ENCODE peak calls at places on chromosomes 4 and X, in ten cellular contexts. One of them, this sample, is unnamed.

GRCh38 chr4:53713296-53713695 is 122.0 kb upstream of the LNX1 start:
- DNase-seq in stomach: no peak
- DNase-seq in aorta: no peak
- DNase-seq in K562: no peak
- DNase-seq in osteoblast: peak; percentile 1
- DNase-seq in fibroblast of lung: no peak
- DNase-seq in IMR-90: no peak
- DNase-seq in PC-3: no peak
- DNase-seq in A549: no peak
- DNase-seq in left lung: no peak
- DNase-seq in this sample: peak; percentile 60

GRCh38 chr4:152454398-152455011 is 81.4 kb downstream of the FBXW7 start:
- DNase-seq in stomach: no peak
- DNase-seq in aorta: no peak
- DNase-seq in K562: no peak
- DNase-seq in osteoblast: peak; percentile 36
- DNase-seq in fibroblast of lung: peak; percentile 19
- DNase-seq in IMR-90: peak; percentile 46
- DNase-seq in PC-3: peak; percentile 53
- DNase-seq in A549: peak; percentile 10
- DNase-seq in left lung: no peak
- DNase-seq in this sample: no peak

GRCh38 chrX:29299689-29300088 is 712.4 kb downstream of the IL1RAPL1 start:
- DNase-seq in stomach: no peak
- DNase-seq in aorta: no peak
- DNase-seq in K562: no peak
- DNase-seq in osteoblast: no peak
- DNase-seq in fibroblast of lung: peak; percentile 49
- DNase-seq in IMR-90: no peak
- DNase-seq in PC-3: peak; percentile 50
- DNase-seq in A549: no peak
- DNase-seq in left lung: no peak
- DNase-seq in this sample: no peak

GRCh38 chr4:152109585-152110509 is 349.0 kb upstream of the GATB start:
- DNase-seq in stomach: no peak
- DNase-seq in aorta: no peak
- DNase-seq in K562: no peak
- DNase-seq in osteoblast: no peak
- DNase-seq in fibroblast of lung: no peak
- DNase-seq in IMR-90: peak; percentile 16
- DNase-seq in PC-3: no peak
- DNase-seq in A549: no peak
- DNase-seq in left lung: no peak
- DNase-seq in this sample: no peak

GRCh38 chrX:36957425-36958328 is 50.5 kb upstream of the FAM47C start:
- DNase-seq in stomach: peak; percentile 44
- DNase-seq in aorta: peak; percentile 70
- DNase-seq in K562: no peak
- DNase-seq in osteoblast: peak; percentile 87
- DNase-seq in fibroblast of lung: peak; percentile 2
- DNase-seq in IMR-90: no peak
- DNase-seq in PC-3: no peak
- DNase-seq in A549: peak; percentile 21
- DNase-seq in left lung: peak; percentile 78
- DNase-seq in this sample: no peak

GRCh38 chr4:6054162-6054922 is 36.1 kb upstream of the C4orf50 start:
- DNase-seq in stomach: no peak
- DNase-seq in aorta: peak; percentile 37
- DNase-seq in K562: no peak
- DNase-seq in osteoblast: peak; percentile 34
- DNase-seq in fibroblast of lung: no peak
- DNase-seq in IMR-90: no peak
- DNase-seq in PC-3: no peak
- DNase-seq in A549: no peak
- DNase-seq in left lung: no peak
- DNase-seq in this sample: no peak

GRCh38 chr4:69214716-69215115 is at the start of gene UGT2B11:
- DNase-seq in stomach: no peak
- DNase-seq in aorta: no peak
- DNase-seq in K562: no peak
- DNase-seq in osteoblast: no peak
- DNase-seq in fibroblast of lung: no peak
- DNase-seq in IMR-90: no peak
- DNase-seq in PC-3: no peak
- DNase-seq in A549: no peak
- DNase-seq in left lung: no peak
- DNase-seq in this sample: no peak

GRCh38 chr4:109302366-109303140 is at the start of gene COL25A1:
- DNase-seq in stomach: peak; percentile 26
- DNase-seq in aorta: peak; percentile 85
- DNase-seq in K562: no peak
- DNase-seq in osteoblast: peak; percentile 85
- DNase-seq in fibroblast of lung: peak; percentile 66
- DNase-seq in IMR-90: peak; percentile 16
- DNase-seq in PC-3: no peak
- DNase-seq in A549: no peak
- DNase-seq in left lung: peak; percentile 77
- DNase-seq in this sample: peak; percentile 24

GRCh38 chrX:10636337-10636736 is 16.0 kb upstream of the MID1 start:
- DNase-seq in stomach: no peak
- DNase-seq in aorta: no peak
- DNase-seq in K562: peak; percentile 7
- DNase-seq in osteoblast: peak; percentile 37
- DNase-seq in fibroblast of lung: peak; percentile 55
- DNase-seq in IMR-90: peak; percentile 68
- DNase-seq in PC-3: peak; percentile 80
- DNase-seq in A549: peak; percentile 71
- DNase-seq in left lung: no peak
- DNase-seq in this sample: peak; percentile 49

DNA sequence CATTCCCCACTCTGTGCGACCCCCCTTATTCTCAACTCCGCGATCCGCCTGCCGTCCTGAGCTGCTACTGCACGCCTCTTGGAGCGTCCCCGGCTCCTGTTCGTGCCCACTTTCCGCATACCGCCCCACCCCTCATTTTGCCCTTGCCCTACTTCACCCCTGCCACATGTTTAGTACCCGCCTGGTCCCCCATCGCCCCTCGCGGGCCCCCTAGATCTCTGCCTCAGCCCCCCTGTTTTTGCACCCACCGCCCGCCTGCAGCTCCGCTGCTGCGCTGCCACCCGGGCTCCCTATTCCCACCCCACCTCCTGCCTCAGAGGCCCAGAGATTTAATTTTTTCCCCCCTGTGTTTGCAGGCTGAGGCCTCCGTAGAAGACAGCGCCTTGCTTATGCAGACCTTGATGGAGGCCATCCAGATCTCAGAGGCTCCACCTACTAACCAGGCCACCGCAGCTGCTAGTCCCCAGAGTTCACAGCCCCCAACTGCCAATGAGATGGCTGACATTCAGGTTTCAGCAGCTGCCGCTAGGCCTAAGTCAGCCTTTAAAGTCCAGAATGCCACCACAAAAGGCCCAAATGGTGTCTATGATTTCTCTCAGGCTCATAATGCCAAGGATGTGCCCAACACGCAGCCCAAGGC is 1.4 kb downstream of the MAGED1 start:
- DNase-seq in stomach: no peak
- DNase-seq in aorta: peak; percentile 74
- DNase-seq in K562: no peak
- DNase-seq in osteoblast: no peak
- DNase-seq in fibroblast of lung: peak; percentile 42
- DNase-seq in IMR-90: peak; percentile 31
- DNase-seq in PC-3: no peak
- DNase-seq in A549: no peak
- DNase-seq in left lung: peak; percentile 24
- DNase-seq in this sample: no peak
- H3K4me3 ChIP-seq in stomach: peak overlapping the region; percentile 56
- H3K4me3 ChIP-seq in aorta: peak overlapping the region; percentile 58
- H3K4me3 ChIP-seq in K562: no peak overlapping the region
- H3K4me3 ChIP-seq in osteoblast: peak overlapping the region; percentile 87
- H3K4me3 ChIP-seq in fibroblast of lung: peak overlapping the region; percentile 75
- H3K4me3 ChIP-seq in IMR-90: peak overlapping the region; percentile 97
- H3K4me3 ChIP-seq in PC-3: peak overlapping the region; percentile 71
- H3K4me3 ChIP-seq in A549: peak overlapping the region; percentile 67
- H3K4me3 ChIP-seq in left lung: peak overlapping the region; percentile 46
- H3K4me3 ChIP-seq in this sample: peak overlapping the region; percentile 79

GRCh38 chr4:4990329-4990728 is 28.9 kb downstream of the CYTL1 start:
- DNase-seq in stomach: no peak
- DNase-seq in aorta: no peak
- DNase-seq in K562: no peak
- DNase-seq in osteoblast: no peak
- DNase-seq in fibroblast of lung: no peak
- DNase-seq in IMR-90: no peak
- DNase-seq in PC-3: no peak
- DNase-seq in A549: no peak
- DNase-seq in left lung: no peak
- DNase-seq in this sample: no peak
- H3K27ac ChIP-seq in stomach: peak overlapping the region; percentile 73
- H3K27ac ChIP-seq in aorta: no peak overlapping the region
- H3K27ac ChIP-seq in K562: no peak overlapping the region
- H3K27ac ChIP-seq in osteoblast: peak overlapping the region; percentile 63
- H3K27ac ChIP-seq in fibroblast of lung: no peak overlapping the region
- H3K27ac ChIP-seq in IMR-90: no peak overlapping the region
- H3K27ac ChIP-seq in PC-3: peak overlapping the region; percentile 52
- H3K27ac ChIP-seq in A549: peak overlapping the region; percentile 83
- H3K27ac ChIP-seq in left lung: no peak overlapping the region
- H3K27ac ChIP-seq in this sample: no peak overlapping the region

DNA sequence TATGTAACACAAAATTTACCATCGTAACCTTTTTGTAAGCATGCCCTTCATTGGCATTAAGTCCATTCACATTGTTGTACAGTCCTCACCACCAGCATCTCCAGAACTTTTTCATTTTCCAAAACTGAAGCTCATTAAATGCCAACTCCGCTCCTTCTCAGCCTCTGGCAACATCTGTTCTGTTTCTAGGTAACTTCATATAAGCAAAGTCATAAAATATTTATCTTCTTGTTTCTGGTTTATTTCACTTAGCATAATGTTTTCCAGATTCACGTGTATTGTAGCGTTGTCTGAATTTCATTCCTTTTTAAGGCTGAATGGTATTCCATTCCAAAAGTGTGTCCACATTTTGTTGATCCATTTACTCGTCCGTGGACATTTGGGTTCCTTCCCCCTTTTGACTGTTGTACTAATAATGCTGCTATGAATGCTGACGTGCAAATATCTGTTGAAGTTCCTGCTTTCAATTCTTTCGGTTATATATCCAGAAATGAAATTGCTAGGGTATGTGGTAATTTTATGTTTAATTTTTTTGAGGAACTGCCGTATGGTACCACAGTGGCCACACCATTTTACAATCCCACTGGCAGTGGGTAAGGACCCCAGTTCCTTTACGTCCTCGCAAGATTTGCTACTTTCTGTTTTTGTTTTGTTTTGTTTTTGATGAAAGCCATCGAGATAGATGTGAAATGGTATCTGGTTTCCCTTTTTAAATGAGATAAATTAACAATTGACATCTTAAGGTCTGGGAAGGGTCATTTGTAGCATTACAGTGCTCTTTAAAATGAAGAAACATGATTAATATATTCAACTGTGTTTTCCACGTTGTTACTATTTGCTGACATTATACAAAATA is 63.4 kb downstream of the PTTG2 start:
- DNase-seq in stomach: no peak
- DNase-seq in aorta: no peak
- DNase-seq in K562: no peak
- DNase-seq in osteoblast: no peak
- DNase-seq in fibroblast of lung: no peak
- DNase-seq in IMR-90: no peak
- DNase-seq in PC-3: no peak
- DNase-seq in A549: no peak
- DNase-seq in left lung: no peak
- DNase-seq in this sample: no peak
- H3K4me3 ChIP-seq in stomach: no peak overlapping the region
- H3K4me3 ChIP-seq in aorta: no peak overlapping the region
- H3K4me3 ChIP-seq in K562: no peak overlapping the region
- H3K4me3 ChIP-seq in osteoblast: no peak overlapping the region
- H3K4me3 ChIP-seq in fibroblast of lung: no peak overlapping the region
- H3K4me3 ChIP-seq in IMR-90: no peak overlapping the region
- H3K4me3 ChIP-seq in PC-3: no peak overlapping the region
- H3K4me3 ChIP-seq in A549: no peak overlapping the region
- H3K4me3 ChIP-seq in left lung: no peak overlapping the region
- H3K4me3 ChIP-seq in this sample: no peak overlapping the region

GRCh38 chr4:18366136-18366535 is 344.6 kb upstream of the LCORL start:
- DNase-seq in stomach: no peak
- DNase-seq in aorta: no peak
- DNase-seq in K562: no peak
- DNase-seq in osteoblast: no peak
- DNase-seq in fibroblast of lung: no peak
- DNase-seq in IMR-90: no peak
- DNase-seq in PC-3: no peak
- DNase-seq in A549: no peak
- DNase-seq in left lung: no peak
- DNase-seq in this sample: no peak
- H3K27ac ChIP-seq in stomach: no peak overlapping the region
- H3K27ac ChIP-seq in aorta: no peak overlapping the region
- H3K27ac ChIP-seq in K562: no peak overlapping the region
- H3K27ac ChIP-seq in osteoblast: no peak overlapping the region
- H3K27ac ChIP-seq in fibroblast of lung: no peak overlapping the region
- H3K27ac ChIP-seq in IMR-90: no peak overlapping the region
- H3K27ac ChIP-seq in PC-3: no peak overlapping the region
- H3K27ac ChIP-seq in A549: no peak overlapping the region
- H3K27ac ChIP-seq in left lung: no peak overlapping the region
- H3K27ac ChIP-seq in this sample: no peak overlapping the region

DNA sequence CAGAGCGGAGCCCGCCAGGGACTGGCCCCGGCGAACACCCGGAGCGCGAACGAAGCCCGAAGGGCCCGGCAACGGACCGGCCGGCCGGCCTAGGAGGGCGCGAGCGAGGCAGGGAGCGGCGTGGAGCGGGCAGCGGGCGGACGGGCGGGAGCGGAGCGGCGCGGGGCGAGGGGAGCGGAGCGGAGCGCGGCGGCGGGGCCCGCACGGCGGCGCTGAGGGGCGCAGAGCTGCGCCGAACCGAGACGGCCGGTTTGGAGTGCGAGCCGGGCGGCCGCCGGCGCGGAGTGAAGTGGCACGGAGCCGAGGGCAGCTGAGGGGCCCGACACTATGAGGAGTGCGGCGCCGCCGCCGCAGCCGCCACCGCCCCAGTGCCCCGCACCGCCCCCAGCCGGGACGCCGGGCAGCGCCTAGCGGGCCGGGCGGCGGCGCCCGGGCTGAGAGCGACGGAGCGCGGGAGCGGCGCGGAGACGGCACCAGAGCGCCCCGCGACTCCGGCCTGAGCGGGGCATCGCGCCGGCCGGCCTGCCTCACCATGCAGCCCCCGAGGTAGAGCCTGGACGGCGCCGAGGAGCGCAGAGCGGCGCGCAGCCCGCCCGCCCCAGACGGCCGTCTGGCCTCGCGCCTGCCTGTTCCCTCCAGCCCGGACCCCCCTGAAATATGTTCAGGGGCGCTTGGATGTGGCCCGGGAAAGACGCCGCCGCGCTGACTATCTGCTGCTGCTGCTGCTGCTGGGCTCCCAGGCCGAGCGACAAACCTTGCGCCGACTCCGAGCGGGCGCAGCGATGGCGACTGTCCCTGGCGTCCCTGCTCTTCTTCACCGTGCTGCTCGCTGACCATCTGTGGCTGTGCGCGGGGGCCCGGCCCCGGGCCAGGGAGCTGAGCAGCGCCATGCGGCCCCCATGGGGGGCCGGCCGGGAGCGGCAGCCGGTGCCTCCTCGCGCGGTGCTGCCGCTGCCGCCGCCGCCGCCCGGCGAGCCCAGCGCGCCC is 793 bp downstream of the NALF2 start:
- DNase-seq in stomach: no peak
- DNase-seq in aorta: no peak
- DNase-seq in K562: no peak
- DNase-seq in osteoblast: peak; percentile 66
- DNase-seq in fibroblast of lung: no peak
- DNase-seq in IMR-90: no peak
- DNase-seq in PC-3: no peak
- DNase-seq in A549: no peak
- DNase-seq in left lung: no peak
- DNase-seq in this sample: no peak
- H3K4me3 ChIP-seq in stomach: peak overlapping the region; percentile 63
- H3K4me3 ChIP-seq in aorta: no peak overlapping the region
- H3K4me3 ChIP-seq in K562: no peak overlapping the region
- H3K4me3 ChIP-seq in osteoblast: no peak overlapping the region
- H3K4me3 ChIP-seq in fibroblast of lung: no peak overlapping the region
- H3K4me3 ChIP-seq in IMR-90: no peak overlapping the region
- H3K4me3 ChIP-seq in PC-3: no peak overlapping the region
- H3K4me3 ChIP-seq in A549: peak overlapping the region; percentile 81
- H3K4me3 ChIP-seq in left lung: peak overlapping the region; percentile 34
- H3K4me3 ChIP-seq in this sample: no peak overlapping the region